ENCODE peak calls at places on chromosomes 3 and 15, in eight cellular contexts. P is fibroblast of gingiva; W is LHCN-M2; Z is stomach; R is left ventricle myocardium inferior; O is NCI-H2171 treated with DMSO at 0.1 percent for 48 hours; A is T-helper 9 cell; J is stimulated activated CD8-positive, alpha-beta memory T cell treated with anti-CD3 and anti-CD28 coated beads, Interleukin-4, amount 100 ng/mL, for 4 hours. H is an unnamed sample.

GRCh38 chr3:45929042-45929679 is 14.1 kb upstream of the CXCR6 start:
- DNase-seq in R (no peak), W (peak; percentile 39), A (peak; percentile 53), J (peak; percentile 30), Z (peak; percentile 41), P (no peak), O (peak; percentile 1), H (peak; percentile 42)

GRCh38 chr3:188627652-188628051 is 473.7 kb downstream of the LPP start:
- DNase-seq in P (peak; percentile 79), W (peak; percentile 94), R (no peak), A (no peak), O (no peak), J (no peak), Z (no peak), H (no peak)

GRCh38 chr15:29962404-29962803 is 120.4 kb upstream of the GOLGA8J start:
- DNase-seq in O (no peak), Z (no peak), A (no peak), P (no peak), W (no peak), R (no peak), J (no peak), H (no peak)

GRCh38 chr3:23884481-23884880 is 32.3 kb downstream of the NKIRAS1 start:
- DNase-seq in J (no peak), P (no peak), Z (no peak), R (no peak), W (peak; percentile 5), O (no peak), A (no peak), H (no peak)

GRCh38 chr3:113695818-113696645 is at the start of gene USF3:
- DNase-seq in R (peak; percentile 78), W (peak; percentile 53), A (peak; percentile 81), P (peak; percentile 59), Z (peak; percentile 79), J (peak; percentile 59), O (peak; percentile 75), H (peak; percentile 61)

GRCh38 chr3:86993704-86994103 is 2.8 kb upstream of the VGLL3 start:
- DNase-seq in R (no peak), W (peak; percentile 79), O (no peak), Z (no peak), P (peak; percentile 57), J (no peak), A (no peak), H (no peak)

GRCh38 chr3:188578579-188579363 is 424.8 kb downstream of the LPP start:
- DNase-seq in R (peak; percentile 62), Z (no peak), J (no peak), A (no peak), W (peak; percentile 77), O (no peak), P (peak; percentile 98), H (no peak)

GRCh38 chr3:182136008-182136910 is 424.5 kb downstream of the SOX2 start:
- DNase-seq in R (no peak), J (no peak), W (no peak), A (no peak), P (no peak), Z (no peak), O (no peak), H (no peak)

GRCh38 chr3:53137221-53137620 is 7.0 kb upstream of the RFT1 start:
- DNase-seq in P (no peak), O (no peak), W (no peak), R (no peak), Z (no peak), A (no peak), J (no peak), H (no peak)

GRCh38 chr3:192408007-192408655 is 319.2 kb downstream of the FGF12 start:
- DNase-seq in W (no peak), Z (no peak), P (no peak), J (no peak), R (peak; percentile 14), A (no peak), O (no peak), H (no peak)

GRCh38 chr15:33985287-33985686 is 17.0 kb downstream of the CHRM5 start:
- DNase-seq in P (peak; percentile 64), A (no peak), O (no peak), Z (no peak), R (no peak), W (peak; percentile 20), J (no peak), H (no peak)

GRCh38 chr15:74127954-74128784 is 2.2 kb upstream of the ISLR2 start:
- DNase-seq in R (no peak), P (no peak), Z (no peak), W (no peak), O (no peak), A (no peak), J (no peak), H (no peak)

GRCh38 chr3:78506581-78507195 is 1261.1 kb downstream of the ROBO1 start:
- DNase-seq in A (no peak), O (peak; percentile 5), W (peak; percentile 86), J (no peak), Z (no peak), R (no peak), P (no peak), H (no peak)

GRCh38 chr3:48464713-48465221 is 18.2 kb downstream of the ATRIP start:
- DNase-seq in J (no peak), O (no peak), P (no peak), A (no peak), R (no peak), Z (no peak), W (no peak), H (no peak)

GRCh38 chr3:125013095-125013494 is 42.7 kb downstream of the HEG1 start:
- DNase-seq in Z (no peak), R (no peak), O (no peak), P (no peak), A (no peak), J (no peak), W (no peak), H (no peak)

GRCh38 chr15:79007066-79007465 is 62.2 kb upstream of the CTSH start:
- DNase-seq in Z (peak; percentile 63), P (peak; percentile 42), O (no peak), J (no peak), A (no peak), R (peak; percentile 42), W (peak; percentile 83), H (no peak)

GRCh38 chr3:156148946-156149348 is 28.6 kb downstream of the KCNAB1 start:
- DNase-seq in Z (no peak), W (no peak), P (no peak), J (no peak), A (no peak), O (no peak), R (no peak), H (no peak)